ENCODE peak calls at places on chromosomes 5 and 9, in four cellular contexts. One of them, this sample, is unnamed. For H3K4me1, the result is how much of the 10 kb centered on the place peaks cover.

GRCh38 chr5:120463026-120463770 is 902 bp upstream of the PRR16 start:
- DNase-seq in thyroid gland: no peak
- DNase-seq in cardiac muscle cell: no peak
- DNase-seq in naive thymus-derived CD4-positive, alpha-beta T cell: no peak
- DNase-seq in this sample: no peak

GRCh38 chr9:113593682-113594281 is 130.3 kb downstream of the RGS3 start:
- DNase-seq in thyroid gland: peak
- DNase-seq in cardiac muscle cell: peak
- DNase-seq in naive thymus-derived CD4-positive, alpha-beta T cell: no peak
- DNase-seq in this sample: peak

GRCh38 chr5:126801992-126802294 is 25.0 kb downstream of the LMNB1 start:
- DNase-seq in thyroid gland: no peak
- DNase-seq in cardiac muscle cell: peak
- DNase-seq in naive thymus-derived CD4-positive, alpha-beta T cell: no peak
- DNase-seq in this sample: no peak

GRCh38 chr9:99222416-99223280 is 566 bp downstream of the SEC61B start:
- DNase-seq in thyroid gland: no peak
- DNase-seq in cardiac muscle cell: peak
- DNase-seq in naive thymus-derived CD4-positive, alpha-beta T cell: no peak
- DNase-seq in this sample: no peak

GRCh38 chr5:1524799-1525623 is 1.3 kb upstream of the LPCAT1 start:
- DNase-seq in thyroid gland: peak
- DNase-seq in cardiac muscle cell: no peak
- DNase-seq in naive thymus-derived CD4-positive, alpha-beta T cell: no peak
- DNase-seq in this sample: no peak

GRCh38 chr9:14383296-14383695 is 69.4 kb upstream of the NFIB start:
- DNase-seq in thyroid gland: peak
- DNase-seq in cardiac muscle cell: peak
- DNase-seq in naive thymus-derived CD4-positive, alpha-beta T cell: no peak
- DNase-seq in this sample: peak

GRCh38 chr5:80189701-80190100 is 66.1 kb downstream of the SERINC5 start:
- DNase-seq in thyroid gland: no peak
- DNase-seq in cardiac muscle cell: no peak
- DNase-seq in naive thymus-derived CD4-positive, alpha-beta T cell: no peak
- DNase-seq in this sample: no peak

GRCh38 chr9:95808001-95808400 is 67.5 kb upstream of the ERCC6L2 start:
- DNase-seq in thyroid gland: no peak
- DNase-seq in cardiac muscle cell: peak
- DNase-seq in naive thymus-derived CD4-positive, alpha-beta T cell: no peak
- DNase-seq in this sample: no peak

GRCh38 chr5:53211799-53212198 is 102.2 kb upstream of the MOCS2 start:
- DNase-seq in thyroid gland: no peak
- DNase-seq in cardiac muscle cell: peak
- DNase-seq in naive thymus-derived CD4-positive, alpha-beta T cell: no peak
- DNase-seq in this sample: no peak

GRCh38 chr5:33941090-33941489 is 4.9 kb downstream of the RXFP3 start:
- DNase-seq in thyroid gland: no peak
- DNase-seq in cardiac muscle cell: no peak
- DNase-seq in naive thymus-derived CD4-positive, alpha-beta T cell: no peak
- DNase-seq in this sample: no peak

GRCh38 chr9:112447283-112447761 is 39.3 kb upstream of the KIAA1958 start:
- DNase-seq in thyroid gland: no peak
- DNase-seq in cardiac muscle cell: peak
- DNase-seq in naive thymus-derived CD4-positive, alpha-beta T cell: no peak
- DNase-seq in this sample: no peak

GRCh38 chr5:149143470-149143869 is 2.2 kb downstream of the ABLIM3 start:
- DNase-seq in thyroid gland: no peak
- DNase-seq in cardiac muscle cell: peak
- DNase-seq in naive thymus-derived CD4-positive, alpha-beta T cell: no peak
- DNase-seq in this sample: no peak

GRCh38 chr5:5658226-5658625 is 235.7 kb downstream of the ICE1 start:
- DNase-seq in thyroid gland: peak
- DNase-seq in cardiac muscle cell: peak
- DNase-seq in naive thymus-derived CD4-positive, alpha-beta T cell: no peak
- DNase-seq in this sample: peak

GRCh38 chr5:171630047-171630669 is 155.5 kb upstream of the SMIM23 start:
- DNase-seq in thyroid gland: peak
- DNase-seq in cardiac muscle cell: peak
- DNase-seq in naive thymus-derived CD4-positive, alpha-beta T cell: no peak
- DNase-seq in this sample: peak

GRCh38 chr5:59587489-59588337 is 305.8 kb downstream of the PDE4D start:
- DNase-seq in thyroid gland: peak
- DNase-seq in cardiac muscle cell: peak
- DNase-seq in naive thymus-derived CD4-positive, alpha-beta T cell: no peak
- DNase-seq in this sample: peak

GRCh38 chr9:33159058-33159759 is 7.9 kb downstream of the B4GALT1 start:
- DNase-seq in thyroid gland: peak
- DNase-seq in cardiac muscle cell: peak
- DNase-seq in naive thymus-derived CD4-positive, alpha-beta T cell: peak
- DNase-seq in this sample: peak

GRCh38 chr9:19648672-19649071 is 140.2 kb downstream of the SLC24A2 start:
- DNase-seq in thyroid gland: no peak
- DNase-seq in cardiac muscle cell: peak
- DNase-seq in naive thymus-derived CD4-positive, alpha-beta T cell: no peak
- DNase-seq in this sample: no peak

GRCh38 chr5:30414078-30414477 is 779.4 kb upstream of the CDH6 start:
- DNase-seq in thyroid gland: no peak
- DNase-seq in cardiac muscle cell: no peak
- DNase-seq in naive thymus-derived CD4-positive, alpha-beta T cell: no peak
- DNase-seq in this sample: no peak

GRCh38 chr9:115643948-115644727 is 509.5 kb upstream of the PAPPA start:
- DNase-seq in thyroid gland: no peak
- DNase-seq in cardiac muscle cell: no peak
- DNase-seq in naive thymus-derived CD4-positive, alpha-beta T cell: no peak
- DNase-seq in this sample: no peak

GRCh38 chr9:95370064-95370463 is 52.6 kb upstream of the FANCC start:
- DNase-seq in thyroid gland: no peak
- DNase-seq in cardiac muscle cell: no peak
- DNase-seq in naive thymus-derived CD4-positive, alpha-beta T cell: no peak
- DNase-seq in this sample: no peak

GRCh38 chr9:72424131-72424530 is 59.1 kb upstream of the ZFAND5 start:
- DNase-seq in thyroid gland: no peak
- DNase-seq in cardiac muscle cell: no peak
- DNase-seq in naive thymus-derived CD4-positive, alpha-beta T cell: no peak
- DNase-seq in this sample: no peak

GRCh38 chr5:127001621-127002296 is 28.6 kb downstream of the MARCHF3 start:
- DNase-seq in thyroid gland: no peak
- DNase-seq in cardiac muscle cell: peak
- DNase-seq in naive thymus-derived CD4-positive, alpha-beta T cell: no peak
- DNase-seq in this sample: no peak

GRCh38 chr9:13397220-13397619 is 117.7 kb upstream of the MPDZ start:
- DNase-seq in thyroid gland: no peak
- DNase-seq in cardiac muscle cell: no peak
- DNase-seq in naive thymus-derived CD4-positive, alpha-beta T cell: no peak
- DNase-seq in this sample: no peak

GRCh38 chr9:110207071-110207923 is 662 bp downstream of the C9orf152 start:
- DNase-seq in thyroid gland: peak
- DNase-seq in cardiac muscle cell: no peak
- DNase-seq in naive thymus-derived CD4-positive, alpha-beta T cell: no peak
- DNase-seq in this sample: no peak

GRCh38 chr5:136424835-136425694 is 59.7 kb upstream of the TRPC7 start:
- DNase-seq in thyroid gland: peak
- DNase-seq in cardiac muscle cell: peak
- DNase-seq in naive thymus-derived CD4-positive, alpha-beta T cell: no peak
- DNase-seq in this sample: peak

GRCh38 chr5:27548415-27548814 is 510.0 kb upstream of the CDH9 start:
- DNase-seq in thyroid gland: no peak
- DNase-seq in cardiac muscle cell: no peak
- DNase-seq in naive thymus-derived CD4-positive, alpha-beta T cell: no peak
- DNase-seq in this sample: no peak

GRCh38 chr9:113620377-113621161 is 157.0 kb downstream of the RGS3 start:
- DNase-seq in thyroid gland: peak
- DNase-seq in cardiac muscle cell: peak
- DNase-seq in naive thymus-derived CD4-positive, alpha-beta T cell: no peak
- DNase-seq in this sample: peak

GRCh38 chr9:87277346-87277745 is 220.3 kb upstream of the DAPK1 start:
- DNase-seq in thyroid gland: no peak
- DNase-seq in cardiac muscle cell: no peak
- DNase-seq in naive thymus-derived CD4-positive, alpha-beta T cell: no peak
- DNase-seq in this sample: no peak

GRCh38 chr5:168712280-168712924 is 133.2 kb upstream of the PANK3 start:
- DNase-seq in thyroid gland: no peak
- DNase-seq in cardiac muscle cell: peak
- DNase-seq in naive thymus-derived CD4-positive, alpha-beta T cell: no peak
- DNase-seq in this sample: no peak
- H3K4me3 ChIP-seq in thyroid gland: no peak
- H3K4me3 ChIP-seq in cardiac muscle cell: no peak
- H3K4me3 ChIP-seq in naive thymus-derived CD4-positive, alpha-beta T cell: no peak
- H3K4me3 ChIP-seq in this sample: no peak

GRCh38 chr9:121282309-121283071 is 14.5 kb downstream of the GSN start:
- DNase-seq in thyroid gland: peak
- DNase-seq in cardiac muscle cell: peak
- DNase-seq in naive thymus-derived CD4-positive, alpha-beta T cell: no peak
- DNase-seq in this sample: peak

GRCh38 chr9:121279841-121280388 is 12.0 kb downstream of the GSN start:
- DNase-seq in thyroid gland: no peak
- DNase-seq in cardiac muscle cell: no peak
- DNase-seq in naive thymus-derived CD4-positive, alpha-beta T cell: no peak
- DNase-seq in this sample: no peak

GRCh38 chr9:121281614-121282291 is 13.8 kb downstream of the GSN start:
- DNase-seq in thyroid gland: peak
- DNase-seq in cardiac muscle cell: peak
- DNase-seq in naive thymus-derived CD4-positive, alpha-beta T cell: no peak
- DNase-seq in this sample: peak

GRCh38 chr9:121283072-121283398 is 15.1 kb downstream of the GSN start:
- DNase-seq in thyroid gland: no peak
- DNase-seq in cardiac muscle cell: no peak
- DNase-seq in naive thymus-derived CD4-positive, alpha-beta T cell: no peak
- DNase-seq in this sample: no peak

GRCh38 chr9:121280715-121281613 is 13.0 kb downstream of the GSN start:
- DNase-seq in thyroid gland: no peak
- DNase-seq in cardiac muscle cell: no peak
- DNase-seq in naive thymus-derived CD4-positive, alpha-beta T cell: no peak
- DNase-seq in this sample: no peak
- H3K4me1 ChIP-seq in thyroid gland: half or more
- H3K4me1 ChIP-seq in cardiac muscle cell: under half
- H3K4me1 ChIP-seq in naive thymus-derived CD4-positive, alpha-beta T cell: under half
- H3K4me1 ChIP-seq in this sample: half or more

GRCh38 chr5:96825243-96825642 is 17.5 kb upstream of the ERAP1 start:
- DNase-seq in thyroid gland: no peak
- DNase-seq in cardiac muscle cell: no peak
- DNase-seq in naive thymus-derived CD4-positive, alpha-beta T cell: no peak
- DNase-seq in this sample: no peak

GRCh38 chr5:96823060-96823459 is 15.3 kb upstream of the ERAP1 start:
- DNase-seq in thyroid gland: no peak
- DNase-seq in cardiac muscle cell: no peak
- DNase-seq in naive thymus-derived CD4-positive, alpha-beta T cell: peak
- DNase-seq in this sample: no peak

GRCh38 chr5:96819806-96820205 is 12.1 kb upstream of the ERAP1 start:
- DNase-seq in thyroid gland: no peak
- DNase-seq in cardiac muscle cell: no peak
- DNase-seq in naive thymus-derived CD4-positive, alpha-beta T cell: no peak
- DNase-seq in this sample: no peak

GRCh38 chr5:96823900-96824351 is 16.2 kb upstream of the ERAP1 start:
- DNase-seq in thyroid gland: no peak
- DNase-seq in cardiac muscle cell: peak
- DNase-seq in naive thymus-derived CD4-positive, alpha-beta T cell: no peak
- DNase-seq in this sample: no peak

GRCh38 chr5:96821260-96821916 is 13.6 kb upstream of the ERAP1 start:
- DNase-seq in thyroid gland: no peak
- DNase-seq in cardiac muscle cell: peak
- DNase-seq in naive thymus-derived CD4-positive, alpha-beta T cell: no peak
- DNase-seq in this sample: no peak
- H3K27ac ChIP-seq in thyroid gland: no peak
- H3K27ac ChIP-seq in cardiac muscle cell: no peak
- H3K27ac ChIP-seq in naive thymus-derived CD4-positive, alpha-beta T cell: no peak
- H3K27ac ChIP-seq in this sample: no peak

GRCh38 chr5:83562817-83563557 is 91.4 kb downstream of the VCAN start:
- DNase-seq in thyroid gland: no peak
- DNase-seq in cardiac muscle cell: peak
- DNase-seq in naive thymus-derived CD4-positive, alpha-beta T cell: no peak
- DNase-seq in this sample: peak
- H3K4me3 ChIP-seq in thyroid gland: no peak
- H3K4me3 ChIP-seq in cardiac muscle cell: no peak
- H3K4me3 ChIP-seq in naive thymus-derived CD4-positive, alpha-beta T cell: no peak
- H3K4me3 ChIP-seq in this sample: no peak

GRCh38 chr5:7382588-7382987 is 13.3 kb upstream of the ADCY2 start:
- DNase-seq in thyroid gland: no peak
- DNase-seq in cardiac muscle cell: no peak
- DNase-seq in naive thymus-derived CD4-positive, alpha-beta T cell: no peak
- DNase-seq in this sample: no peak
- H3K4me1 ChIP-seq in thyroid gland: under half
- H3K4me1 ChIP-seq in cardiac muscle cell: under half
- H3K4me1 ChIP-seq in naive thymus-derived CD4-positive, alpha-beta T cell: under half
- H3K4me1 ChIP-seq in this sample: under half

DNA sequence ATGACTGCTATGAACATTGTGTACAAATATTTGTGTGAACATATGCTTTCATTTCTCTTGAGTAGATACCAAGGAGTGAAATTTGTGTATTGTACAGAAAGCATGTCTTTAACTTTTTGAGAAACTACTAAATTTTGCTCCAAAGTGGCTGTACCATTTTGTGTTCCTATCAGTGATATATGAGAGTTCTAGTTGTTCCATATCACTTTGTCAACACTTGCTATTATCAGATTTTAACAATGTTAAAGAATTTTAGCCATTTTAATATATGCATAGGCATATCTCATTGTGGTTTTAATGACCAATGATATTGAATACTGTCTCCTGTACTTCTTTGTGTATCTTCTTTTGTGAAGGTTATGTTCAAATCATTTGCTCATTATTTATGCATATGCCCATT is 142.9 kb upstream of the NR3C1 start:
- DNase-seq in thyroid gland: no peak
- DNase-seq in cardiac muscle cell: no peak
- DNase-seq in naive thymus-derived CD4-positive, alpha-beta T cell: no peak
- DNase-seq in this sample: no peak
- H3K27ac ChIP-seq in thyroid gland: no peak
- H3K27ac ChIP-seq in cardiac muscle cell: no peak
- H3K27ac ChIP-seq in naive thymus-derived CD4-positive, alpha-beta T cell: no peak
- H3K27ac ChIP-seq in this sample: no peak

DNA sequence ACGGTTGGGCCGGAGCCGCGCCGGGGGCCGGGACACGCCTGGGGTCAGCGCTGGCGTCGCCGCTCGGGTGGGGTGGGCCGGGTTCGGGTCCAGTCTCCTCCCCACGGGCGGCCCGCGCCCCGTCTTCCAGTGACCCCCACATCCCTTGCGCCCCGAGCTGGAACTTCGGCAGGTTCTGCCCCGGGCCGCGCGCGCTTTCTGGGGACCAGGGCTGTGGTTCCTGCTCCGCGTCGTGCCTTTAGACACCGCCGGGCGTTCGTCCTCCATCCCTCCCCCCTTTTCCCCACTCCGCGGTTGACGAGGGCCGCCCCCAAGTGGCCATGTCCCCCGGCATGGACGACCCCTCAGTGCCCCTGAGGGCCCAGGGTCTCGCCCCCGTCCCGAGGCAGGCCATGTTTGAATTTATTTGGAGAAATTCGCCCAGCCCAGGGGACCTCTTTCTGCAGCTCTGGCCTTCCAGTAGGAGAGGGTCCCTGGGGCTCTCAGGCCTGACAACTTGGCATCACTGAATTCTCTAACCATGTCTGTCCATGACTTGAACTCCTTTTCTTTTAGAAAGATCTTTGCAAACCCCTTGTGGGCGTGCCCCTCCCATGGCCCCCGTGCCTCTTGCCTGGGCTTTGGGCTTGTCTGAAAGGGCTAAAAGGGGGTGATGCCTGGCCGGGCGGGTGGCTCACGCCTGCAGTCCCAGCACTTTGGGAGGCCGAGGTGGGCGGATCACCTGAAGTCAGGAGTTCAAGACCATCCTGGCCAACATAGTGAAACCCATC is 3.4 kb upstream of the SQSTM1 start:
- DNase-seq in thyroid gland: peak
- DNase-seq in cardiac muscle cell: no peak
- DNase-seq in naive thymus-derived CD4-positive, alpha-beta T cell: no peak
- DNase-seq in this sample: peak
- H3K4me3 ChIP-seq in thyroid gland: no peak
- H3K4me3 ChIP-seq in cardiac muscle cell: peak
- H3K4me3 ChIP-seq in naive thymus-derived CD4-positive, alpha-beta T cell: no peak
- H3K4me3 ChIP-seq in this sample: peak

This sample was measured in right cardiac atrium.